ENCODE peak calls at places on chromosomes 7 and 10, in ten cellular contexts. Y is CMK, J is RPMI8226, S is T follicular helper cell, P is dermis microvascular lymphatic vessel endothelial cell, H is RWPE1, K is midbrain, W is Calu3, C is choroid plexus epithelial cell, D is T-helper 1 cell. Z is an unnamed sample.

GRCh38 chr10:98158576-98158975 is 24.1 kb downstream of the R3HCC1L start:
- DNase-seq in Y (no peak), J (no peak), S (no peak), P (no peak), H (no peak), K (no peak), W (no peak), C (no peak), D (no peak), Z (no peak)

GRCh38 chr10:101780187-101780817 is 2.9 kb downstream of the NPM3 start:
- DNase-seq in Y (no peak), J (no peak), S (no peak), P (no peak), H (no peak), K (no peak), W (no peak), C (no peak), D (no peak), Z (no peak)

GRCh38 chr7:42192851-42193456 is 44.1 kb downstream of the GLI3 start:
- DNase-seq in Y (no peak), J (no peak), S (no peak), P (no peak), H (no peak), K (no peak), W (no peak), C (peak), D (no peak), Z (no peak)

GRCh38 chr7:921071-921461 is 33.4 kb downstream of the ADAP1 start:
- DNase-seq in Y (no peak), J (no peak), S (no peak), P (no peak), H (no peak), K (no peak), W (no peak), C (no peak), D (peak), Z (no peak)

GRCh38 chr7:99407849-99408346 is 499 bp downstream of the PDAP1 start:
- DNase-seq in Y (no peak), J (peak), S (peak), P (no peak), H (peak), K (no peak), W (peak), C (peak), D (no peak), Z (peak)

GRCh38 chr7:50681451-50682045 is 101.1 kb downstream of the GRB10 start:
- DNase-seq in Y (no peak), J (no peak), S (no peak), P (no peak), H (no peak), K (no peak), W (no peak), C (no peak), D (no peak), Z (no peak)

GRCh38 chr10:106508920-106509319 is 655.6 kb downstream of the SORCS1 start:
- DNase-seq in Y (no peak), J (no peak), S (no peak), P (no peak), H (peak), K (no peak), W (no peak), C (no peak), D (no peak), Z (no peak)

GRCh38 chr10:132387723-132388210 is 9.2 kb upstream of the PWWP2B start:
- DNase-seq in Y (peak), J (peak), S (peak), P (no peak), H (peak), K (peak), W (peak), C (peak), D (peak), Z (peak)

GRCh38 chr7:155097338-155097737 is 27.2 kb downstream of the HTR5A start:
- DNase-seq in Y (no peak), J (no peak), S (no peak), P (no peak), H (no peak), K (no peak), W (no peak), C (no peak), D (no peak), Z (no peak)

GRCh38 chr7:977326-978048 is 2.1 kb upstream of the COX19 start:
- DNase-seq in Y (no peak), J (no peak), S (no peak), P (no peak), H (no peak), K (peak), W (peak), C (no peak), D (no peak), Z (no peak)

GRCh38 chr7:48105045-48105444 is 16.0 kb downstream of the UPP1 start:
- DNase-seq in Y (no peak), J (no peak), S (no peak), P (no peak), H (no peak), K (no peak), W (no peak), C (no peak), D (no peak), Z (no peak)

GRCh38 chr10:124016795-124017375 is 76.5 kb downstream of the CHST15 start:
- DNase-seq in Y (no peak), J (no peak), S (no peak), P (no peak), H (no peak), K (no peak), W (no peak), C (no peak), D (no peak), Z (peak)

GRCh38 chr10:124917939-124918830 is 23.7 kb upstream of the ZRANB1 start:
- DNase-seq in Y (no peak), J (no peak), S (no peak), P (no peak), H (peak), K (no peak), W (no peak), C (peak), D (no peak), Z (no peak)

GRCh38 chr10:103512166-103512565 is 18.7 kb downstream of the NEURL1 start:
- DNase-seq in Y (no peak), J (no peak), S (no peak), P (no peak), H (no peak), K (no peak), W (no peak), C (no peak), D (no peak), Z (no peak)

GRCh38 chr7:16644987-16645592 is 464 bp downstream of the ANKMY2 start:
- DNase-seq in Y (no peak), J (peak), S (no peak), P (no peak), H (no peak), K (no peak), W (no peak), C (peak), D (no peak), Z (no peak)

GRCh38 chr10:133378251-133379096 is 588 bp upstream of the PAOX start:
- DNase-seq in Y (no peak), J (peak), S (peak), P (no peak), H (peak), K (peak), W (peak), C (peak), D (peak), Z (peak)

GRCh38 chr7:144035385-144035784 is 13.4 kb upstream of the OR2A5 start:
- DNase-seq in Y (no peak), J (no peak), S (no peak), P (no peak), H (no peak), K (no peak), W (no peak), C (no peak), D (no peak), Z (no peak)

GRCh38 chr7:28407643-28408042 is 4.7 kb upstream of the CREB5 start:
- DNase-seq in Y (no peak), J (no peak), S (no peak), P (no peak), H (peak), K (peak), W (peak), C (peak), D (no peak), Z (no peak)

GRCh38 chr10:114856544-114857287 is 35.1 kb downstream of the FHIP2A start:
- DNase-seq in Y (no peak), J (no peak), S (no peak), P (peak), H (peak), K (no peak), W (no peak), C (peak), D (no peak), Z (no peak)

GRCh38 chr7:38632411-38632810 is 1.2 kb upstream of the AMPH start:
- DNase-seq in Y (no peak), J (no peak), S (no peak), P (no peak), H (no peak), K (no peak), W (no peak), C (no peak), D (no peak), Z (no peak)

GRCh38 chr7:27605689-27606269 is 56.9 kb downstream of the HIBADH start:
- DNase-seq in Y (no peak), J (peak), S (no peak), P (no peak), H (peak), K (no peak), W (peak), C (peak), D (no peak), Z (no peak)

GRCh38 chr7:42170724-42171123 is 66.3 kb downstream of the GLI3 start:
- DNase-seq in Y (no peak), J (no peak), S (no peak), P (no peak), H (peak), K (no peak), W (no peak), C (no peak), D (no peak), Z (no peak)

GRCh38 chr10:21535494-21535818 is 1.4 kb downstream of the MLLT10 start:
- DNase-seq in Y (no peak), J (no peak), S (no peak), P (no peak), H (no peak), K (no peak), W (no peak), C (no peak), D (no peak), Z (no peak)

Z was measured in left ventricle myocardium superior.